ENCODE peak calls at places on chromosomes 13 and 19, in four cellular contexts. V is adrenal gland, K is HCT116, M is stomach. I is an unnamed sample.

GRCh38 chr13:23990443-23990842 is 93.1 kb upstream of the C1QTNF9B start:
- DNase-seq in K (no peak), V (no peak), M (no peak), I (no peak)

GRCh38 chr19:2302319-2303208 is 5.4 kb downstream of the LINGO3 start:
- DNase-seq in K (no peak), V (peak), M (peak), I (no peak)

GRCh38 chr19:56699552-56699951 is 28.0 kb upstream of the ZNF835 start:
- DNase-seq in K (no peak), M (no peak), V (no peak), I (no peak)

GRCh38 chr13:70189981-70190380 is 81.7 kb upstream of the KLHL1 start:
- DNase-seq in V (no peak), K (no peak), M (no peak), I (no peak)

GRCh38 chr19:57829316-57829715 is 783 bp upstream of the ZNF587B start:
- DNase-seq in K (no peak), M (no peak), V (no peak), I (no peak)

GRCh38 chr13:45167611-45168554 is 33.0 kb downstream of the KCTD4 start:
- DNase-seq in K (peak), V (no peak), M (peak), I (no peak)

GRCh38 chr13:51814825-51815650 is 11.1 kb upstream of the DHRS12 start:
- DNase-seq in M (peak), V (peak), K (peak), I (no peak)

GRCh38 chr13:110517505-110518149 is 43.9 kb downstream of the RAB20 start:
- DNase-seq in M (no peak), V (peak), K (no peak), I (no peak)

GRCh38 chr19:18784786-18785120 is 6.4 kb downstream of the COMP start:
- DNase-seq in V (no peak), K (no peak), M (no peak), I (no peak)

GRCh38 chr13:112899618-112900600 is 69.1 kb upstream of the MCF2L start:
- DNase-seq in K (no peak), V (no peak), M (no peak), I (peak)

GRCh38 chr19:33235269-33235995 is 9.8 kb upstream of the SLC7A10 start:
- DNase-seq in M (peak), V (peak), K (peak), I (peak)

GRCh38 chr19:3233116-3233515 is 8.7 kb downstream of the CELF5 start:
- DNase-seq in V (no peak), K (no peak), M (no peak), I (no peak)

GRCh38 chr13:41274881-41275280 is 11.5 kb upstream of the MTRF1 start:
- DNase-seq in K (no peak), V (no peak), M (no peak), I (no peak)

GRCh38 chr13:109297628-109298027 is 488.8 kb downstream of the IRS2 start:
- DNase-seq in K (no peak), V (no peak), M (no peak), I (no peak)

GRCh38 chr13:32316030-32316344 is 679 bp downstream of the BRCA2 start:
- DNase-seq in K (no peak), V (no peak), M (peak), I (no peak)

GRCh38 chr13:97781891-97782305 is 171.6 kb upstream of the IPO5 start:
- DNase-seq in V (no peak), M (no peak), K (no peak), I (no peak)

GRCh38 chr13:51818276-51818675 is 14.3 kb upstream of the DHRS12 start:
- DNase-seq in V (no peak), M (no peak), K (no peak), I (no peak)

GRCh38 chr19:9842834-9843625 is 7.9 kb downstream of the PIN1 start:
- DNase-seq in M (no peak), V (peak), K (no peak), I (no peak)

GRCh38 chr13:72313546-72313945 is 413.9 kb downstream of the MZT1 start:
- DNase-seq in K (no peak), M (no peak), V (no peak), I (no peak)

GRCh38 chr19:14404322-14404721 is 14.8 kb downstream of the DDX39A start:
- DNase-seq in M (no peak), V (no peak), K (no peak), I (no peak)

GRCh38 chr13:35995136-35995535 is 136.0 kb downstream of the DCLK1 start:
- DNase-seq in K (no peak), M (no peak), V (no peak), I (no peak)

GRCh38 chr19:28332886-28333285 is 880.1 kb downstream of the UQCRFS1 start:
- DNase-seq in K (no peak), V (no peak), M (no peak), I (no peak)

GRCh38 chr19:4456566-4456842 is 1.1 kb downstream of the UBXN6 start:
- DNase-seq in M (no peak), V (no peak), K (no peak), I (no peak)

GRCh38 chr13:47087841-47088240 is 191.0 kb upstream of the HTR2A start:
- DNase-seq in V (no peak), M (no peak), K (no peak), I (no peak)

GRCh38 chr13:27573265-27573664 is 47.1 kb downstream of the LNX2 start:
- DNase-seq in V (no peak), M (no peak), K (no peak), I (no peak)

GRCh38 chr13:40480012-40480914 is 186.2 kb downstream of the FOXO1 start:
- DNase-seq in V (no peak), M (no peak), K (no peak), I (no peak)

GRCh38 chr13:50261502-50261901 is 246.3 kb downstream of the KCNRG start:
- DNase-seq in M (no peak), K (no peak), V (no peak), I (no peak)

GRCh38 chr19:7522923-7523667 is 671 bp downstream of the MCOLN1 start:
- DNase-seq in V (peak), K (no peak), M (no peak), I (no peak)

GRCh38 chr19:45591004-45591637 is 6.5 kb upstream of the OPA3 start:
- DNase-seq in V (peak), K (no peak), M (peak), I (peak)

GRCh38 chr13:95298971-95299627 is 2.2 kb downstream of the ABCC4 start:
- DNase-seq in K (peak), M (no peak), V (no peak), I (no peak)

GRCh38 chr13:96229356-96229755 is 139.4 kb downstream of the HS6ST3 start:
- DNase-seq in V (peak), M (no peak), K (peak), I (no peak)

GRCh38 chr19:33333615-33334014 is 31.3 kb upstream of the CEBPA start:
- DNase-seq in M (no peak), K (no peak), V (no peak), I (no peak)

GRCh38 chr13:99687728-99688397 is 186.6 kb downstream of the TM9SF2 start:
- DNase-seq in K (no peak), M (no peak), V (no peak), I (no peak)

GRCh38 chr13:24727731-24728601 is 36.0 kb upstream of the RNF17 start:
- DNase-seq in K (peak), V (peak), M (peak), I (no peak)

GRCh38 chr13:64758520-64758919 is 2471.6 kb downstream of the PCDH9 start:
- DNase-seq in V (no peak), M (no peak), K (no peak), I (no peak)

GRCh38 chr13:105184221-105184620 is 1351.2 kb downstream of the EFNB2 start:
- DNase-seq in V (no peak), K (no peak), M (no peak), I (no peak)

GRCh38 chr13:105806335-105806920 is 729.0 kb downstream of the EFNB2 start:
- DNase-seq in V (no peak), K (no peak), M (no peak), I (no peak)

GRCh38 chr13:27952931-27953670 is 16.0 kb downstream of the CDX2 start:
- DNase-seq in M (peak), K (no peak), V (no peak), I (peak)

GRCh38 chr19:55157064-55157908 is at the start of gene TNNI3:
- DNase-seq in M (no peak), K (no peak), V (no peak), I (no peak)

DNA sequence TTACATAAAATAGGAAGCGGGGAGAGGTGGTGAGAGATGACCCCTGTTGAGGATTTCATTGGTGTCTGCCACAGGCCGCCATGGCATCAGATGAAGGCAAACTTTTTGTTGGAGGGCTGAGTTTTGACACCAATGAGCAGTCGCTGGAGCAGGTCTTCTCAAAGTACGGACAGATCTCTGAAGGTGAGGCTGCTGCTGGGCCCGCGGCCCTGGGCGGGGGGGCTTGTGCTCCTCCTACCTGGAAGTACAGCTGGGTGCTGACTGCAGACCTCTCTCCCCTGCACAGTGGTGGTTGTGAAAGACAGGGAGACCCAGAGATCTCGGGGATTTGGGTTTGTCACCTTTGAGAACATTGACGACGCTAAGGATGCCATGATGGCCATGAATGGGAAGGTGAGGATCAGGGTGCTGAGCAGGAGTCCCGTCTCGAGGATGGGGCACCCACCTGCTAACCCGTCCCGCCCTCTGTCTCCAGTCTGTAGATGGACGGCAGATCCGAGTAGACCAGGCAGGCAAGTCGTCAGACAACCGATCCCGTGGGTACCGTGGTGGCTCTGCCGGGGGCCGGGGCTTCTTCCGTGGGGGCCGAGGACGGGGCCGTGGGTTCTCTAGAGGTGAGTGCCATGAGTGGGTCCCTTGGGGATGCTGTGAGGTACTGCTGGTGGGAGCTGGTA is 1.9 kb downstream of the CIRBP start:
- DNase-seq in M (no peak), K (no peak), V (peak), I (no peak)
- TF ChIP-seq POLR2A in M (no peak), K (no peak), V (no peak), I (no peak)

DNA sequence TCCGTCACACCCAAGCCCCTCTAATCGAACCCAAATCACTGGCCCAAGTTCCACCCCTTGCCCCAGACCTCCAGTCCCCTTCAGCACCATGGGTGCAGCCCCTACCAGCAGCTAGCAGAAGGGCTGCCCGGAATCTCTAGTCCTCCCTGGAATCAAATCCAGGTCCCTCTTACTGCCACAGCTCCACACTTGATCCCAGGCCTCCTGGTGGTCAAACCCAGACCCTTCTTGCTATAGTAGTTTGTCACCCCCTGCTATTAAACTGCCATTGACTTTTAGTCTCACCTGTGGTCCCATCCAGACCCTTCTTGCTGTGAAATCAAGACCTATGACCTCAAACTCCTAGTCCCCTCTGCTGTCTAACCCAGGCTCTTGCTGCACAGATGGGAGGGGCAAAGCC is 8.7 kb downstream of the HIPK4 start:
- DNase-seq in V (no peak), M (no peak), K (no peak), I (no peak)
- TF ChIP-seq CTCF in V (no peak), M (no peak), K (no peak), I (no peak)

GRCh38 chr19:50376166-50377050 is at the start of gene NR1H2:
- DNase-seq in V (peak), K (peak), M (peak), I (peak)
- TF ChIP-seq POLR2A in V (peak), K (peak), M (no peak), I (peak)

GRCh38 chr13:20566917-20567755 is at the start of gene IFT88:
- DNase-seq in M (peak), V (peak), K (peak), I (peak)
- TF ChIP-seq CTCF in M (no peak), V (peak), K (no peak), I (no peak)

DNA sequence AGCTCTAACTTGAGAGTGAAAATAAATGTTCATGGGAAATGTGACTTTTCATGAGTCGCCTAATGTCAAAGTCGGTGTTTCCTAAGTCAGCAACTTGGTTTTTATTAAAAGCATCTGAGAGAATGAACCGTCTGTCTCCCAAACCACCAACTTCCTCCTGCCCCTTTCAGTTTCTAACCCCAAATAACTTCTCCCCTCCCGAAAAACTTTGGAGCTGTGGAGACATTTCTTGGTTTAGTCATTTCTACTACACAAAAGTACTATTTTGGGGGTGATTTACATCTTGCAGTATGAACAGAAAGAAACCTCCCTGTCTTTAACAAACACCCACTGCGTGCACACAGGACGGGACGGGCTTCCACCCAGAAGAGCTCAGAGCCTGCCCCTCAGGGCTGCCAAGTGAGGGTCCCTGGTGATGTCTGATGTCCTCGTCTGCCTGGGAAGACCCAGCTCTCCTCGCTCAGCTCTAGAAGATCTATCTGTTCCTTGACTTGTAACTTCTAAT is 65.0 kb downstream of the RASA3 start:
- DNase-seq in M (no peak), V (no peak), K (no peak), I (no peak)
- TF ChIP-seq POLR2A in M (no peak), V (no peak), K (no peak), I (no peak)

DNA sequence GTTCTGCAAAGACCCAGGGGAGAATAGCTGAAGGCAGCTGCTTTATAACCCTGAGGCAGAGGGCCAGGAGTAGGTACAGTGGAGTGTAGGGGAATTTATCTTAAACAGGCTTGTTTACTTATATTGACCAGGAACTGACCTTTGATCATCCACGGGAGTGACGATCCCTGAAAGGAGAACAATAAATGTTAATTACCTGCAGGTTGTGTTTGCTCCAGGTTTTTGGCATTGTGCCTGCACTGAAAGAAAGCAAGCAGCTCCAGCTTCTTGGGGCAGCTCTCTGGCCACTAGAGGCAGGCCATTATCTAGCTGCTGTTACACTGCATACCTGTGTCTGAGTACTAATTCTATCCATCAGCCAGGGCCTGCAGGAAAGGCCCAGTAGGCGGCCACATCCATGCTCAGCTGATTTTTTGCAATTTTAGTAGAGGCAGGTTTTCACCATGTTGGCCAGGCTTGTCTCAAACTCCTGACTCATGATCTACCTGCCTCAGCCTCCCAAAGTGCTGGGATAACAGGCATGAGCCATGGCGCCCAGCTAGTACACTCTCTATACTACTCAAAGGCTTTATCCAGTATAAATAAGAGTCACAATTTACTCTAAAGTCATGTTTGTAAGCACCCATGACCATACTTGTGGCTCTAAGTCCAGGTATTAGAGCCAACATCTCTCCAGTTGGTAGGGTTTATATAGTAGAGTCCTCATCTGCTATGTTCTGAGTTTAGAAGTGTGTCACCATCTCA is 8.5 kb upstream of the ZNF91 start:
- DNase-seq in M (no peak), K (no peak), V (no peak), I (no peak)
- TF ChIP-seq CTCF in M (no peak), K (no peak), V (no peak), I (no peak)

I was measured in right lobe of liver.